ENCODE peak calls at places on chromosome 2, in four cellular contexts. A, B, H and N are unnamed samples.
A peak's percentile ranks its signal among the peaks of the same experiment; 100 is the strongest.

GRCh38 chr2:98334439-98335078 is 11.7 kb upstream of the CNGA3 start:
- DNase-seq in A (no peak), B (no peak), H (no peak), N (peak; percentile 10)

GRCh38 chr2:44939074-44940052 is 2.1 kb upstream of the SIX3 start:
- DNase-seq in A (no peak), B (no peak), H (no peak), N (no peak)

GRCh38 chr2:231991664-231992063 is 30.2 kb downstream of the DIS3L2 start:
- DNase-seq in A (no peak), B (no peak), H (no peak), N (no peak)

GRCh38 chr2:122451040-122451439 is 695.6 kb downstream of the TSN start:
- DNase-seq in A (no peak), B (no peak), H (no peak), N (peak; percentile 30)

GRCh38 chr2:95314964-95315611 is 17.9 kb downstream of the KCNIP3 start:
- DNase-seq in A (no peak), B (no peak), H (peak; percentile 67), N (peak; percentile 45)

GRCh38 chr2:38578832-38579231 is 23.9 kb downstream of the HNRNPLL start:
- DNase-seq in A (no peak), B (no peak), H (no peak), N (no peak)

GRCh38 chr2:68719912-68720311 is 14.7 kb upstream of the ARHGAP25 start:
- DNase-seq in A (no peak), B (no peak), H (no peak), N (no peak)

GRCh38 chr2:85744055-85744454 is 9.7 kb upstream of the ATOH8 start:
- DNase-seq in A (no peak), B (no peak), H (no peak), N (no peak)

GRCh38 chr2:49005261-49005660 is 149.1 kb downstream of the FSHR start:
- DNase-seq in A (no peak), B (no peak), H (no peak), N (no peak)

GRCh38 chr2:112827786-112828185 is 8.8 kb downstream of the IL1B start:
- DNase-seq in A (no peak), B (no peak), H (no peak), N (no peak)

GRCh38 chr2:237618449-237618848 is 8.9 kb upstream of the LRRFIP1 start:
- DNase-seq in A (no peak), B (no peak), H (no peak), N (no peak)

GRCh38 chr2:44789971-44790721 is 151.4 kb upstream of the SIX3 start:
- DNase-seq in A (no peak), B (no peak), H (no peak), N (no peak)

GRCh38 chr2:136764397-136765255 is 719 bp upstream of the THSD7B start:
- DNase-seq in A (no peak), B (no peak), H (peak; percentile 16), N (no peak)

GRCh38 chr2:217510790-217511291 is 492.0 kb downstream of the TNS1 start:
- DNase-seq in A (peak; percentile 61), B (peak; percentile 85), H (peak; percentile 60), N (peak; percentile 69)

GRCh38 chr2:12430036-12430795 is 286.5 kb upstream of the TRIB2 start:
- DNase-seq in A (no peak), B (no peak), H (no peak), N (no peak)

GRCh38 chr2:20542761-20543578 is 96.1 kb downstream of the RHOB start:
- DNase-seq in A (no peak), B (no peak), H (no peak), N (no peak)

GRCh38 chr2:241390301-241391206 is 34.5 kb downstream of the FARP2 start:
- DNase-seq in A (no peak), B (no peak), H (no peak), N (no peak)

GRCh38 chr2:209277444-209277843 is 146.4 kb upstream of the MAP2 start:
- DNase-seq in A (no peak), B (no peak), H (no peak), N (no peak)

GRCh38 chr2:62321370-62321769 is 125.5 kb downstream of the B3GNT2 start:
- DNase-seq in A (no peak), B (no peak), H (no peak), N (no peak)

GRCh38 chr2:167504695-167505094 is 616.4 kb downstream of the XIRP2 start:
- DNase-seq in A (no peak), B (no peak), H (no peak), N (no peak)

GRCh38 chr2:240713928-240714746 is 22.5 kb downstream of the AQP12A start:
- DNase-seq in A (peak; percentile 27), B (no peak), H (peak; percentile 49), N (no peak)

GRCh38 chr2:235747868-235748144 is 254.0 kb downstream of the AGAP1 start:
- DNase-seq in A (no peak), B (no peak), H (peak; percentile 35), N (no peak)

GRCh38 chr2:26752636-26753035 is 11.4 kb upstream of the SLC35F6 start:
- DNase-seq in A (no peak), B (no peak), H (no peak), N (no peak)

GRCh38 chr2:20624884-20625485 is 25.9 kb downstream of the HS1BP3 start:
- DNase-seq in A (peak; percentile 34), B (peak; percentile 61), H (peak; percentile 9), N (no peak)

GRCh38 chr2:64114912-64115277 is 29.3 kb downstream of the PELI1 start:
- DNase-seq in A (no peak), B (no peak), H (no peak), N (no peak)

GRCh38 chr2:64115808-64116598 is 28.2 kb downstream of the PELI1 start:
- DNase-seq in A (no peak), B (no peak), H (no peak), N (no peak)

GRCh38 chr2:64112016-64112415 is 32.2 kb downstream of the PELI1 start:
- DNase-seq in A (no peak), B (no peak), H (no peak), N (no peak)

GRCh38 chr2:64111426-64111825 is 32.8 kb downstream of the PELI1 start:
- DNase-seq in A (no peak), B (no peak), H (no peak), N (no peak)

GRCh38 chr2:64114063-64114911 is 29.9 kb downstream of the PELI1 start:
- DNase-seq in A (no peak), B (no peak), H (peak; percentile 57), N (no peak)
- H3K4me3 ChIP-seq in A (no peak overlapping the region), B (no peak overlapping the region), H (no peak overlapping the region), N (no peak overlapping the region)

GRCh38 chr2:195659114-195659513 is 2.1 kb downstream of the SLC39A10 start:
- DNase-seq in A (no peak), B (no peak), H (no peak), N (no peak)

GRCh38 chr2:195658541-195658890 is 1.5 kb downstream of the SLC39A10 start:
- DNase-seq in A (no peak), B (no peak), H (peak; percentile 63), N (peak; percentile 86)

GRCh38 chr2:195657634-195658540 is 861 bp downstream of the SLC39A10 start:
- DNase-seq in A (peak; percentile 85), B (peak; percentile 88), H (peak; percentile 79), N (peak; percentile 23)

GRCh38 chr2:195656131-195656858 is 731 bp upstream of the SLC39A10 start:
- DNase-seq in A (no peak), B (no peak), H (peak; percentile 27), N (no peak)

GRCh38 chr2:195656859-195657633 is at the start of gene SLC39A10:
- DNase-seq in A (peak; percentile 99), B (peak; percentile 99), H (peak; percentile 99), N (peak; percentile 98)
- TF ChIP-seq POLR2A in A (peak; percentile 97), B (peak; percentile 89), H (peak; percentile 99), N (peak; percentile 79)

GRCh38 chr2:219207254-219207883 is 787 bp downstream of the ZFAND2B start:
- DNase-seq in A (peak; percentile 42), B (peak; percentile 66), H (peak; percentile 10), N (no peak)

GRCh38 chr2:219209818-219210571 is 3.4 kb downstream of the ZFAND2B start:
- DNase-seq in A (no peak), B (no peak), H (no peak), N (no peak)

GRCh38 chr2:219209236-219209635 is 2.7 kb downstream of the ZFAND2B start:
- DNase-seq in A (no peak), B (peak; percentile 63), H (no peak), N (no peak)

GRCh38 chr2:219206442-219207253 is at the start of gene ZFAND2B:
- DNase-seq in A (peak; percentile 97), B (peak; percentile 97), H (peak; percentile 96), N (peak; percentile 91)

GRCh38 chr2:219207884-219208740 is 1.5 kb downstream of the ZFAND2B start:
- DNase-seq in A (peak; percentile 57), B (peak; percentile 55), H (no peak), N (no peak)
- H3K4me3 ChIP-seq in A (no peak overlapping the region), B (no peak overlapping the region), H (no peak overlapping the region), N (no peak overlapping the region)

DNA sequence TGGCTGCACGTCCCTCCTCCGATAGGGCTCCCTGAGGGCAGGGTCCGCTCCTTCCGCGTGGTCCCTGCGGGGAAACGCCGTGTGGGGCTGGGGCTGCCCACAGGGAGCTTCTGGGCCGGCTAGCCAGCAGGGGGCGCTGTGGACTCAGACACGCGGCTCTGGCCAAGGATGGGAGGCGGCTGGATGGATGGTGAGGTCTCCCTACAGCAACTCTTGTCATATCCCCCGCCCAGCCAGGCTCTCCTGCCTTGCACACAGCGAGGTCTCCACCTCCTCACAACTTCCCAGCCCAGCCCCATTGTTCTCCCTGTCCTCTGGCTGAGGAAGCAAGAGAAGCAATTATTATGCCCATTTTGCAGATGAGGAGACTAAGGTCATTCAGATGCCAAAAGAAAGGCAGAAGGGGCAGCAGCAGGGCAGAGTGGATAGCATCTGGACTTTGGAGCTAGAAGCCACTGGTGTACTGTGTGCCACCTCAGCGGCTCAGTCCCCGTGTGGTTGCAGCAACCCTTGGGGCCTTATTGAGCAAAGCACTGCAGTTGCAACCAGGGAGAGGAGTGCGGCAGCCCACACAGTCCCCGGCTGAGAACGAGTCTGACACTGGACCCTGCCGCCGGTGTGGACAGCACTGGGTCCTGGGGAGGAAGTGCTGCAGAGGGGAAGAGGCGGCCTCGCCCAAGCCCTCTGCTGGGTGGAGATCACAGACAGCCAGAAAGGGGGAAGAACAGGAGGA is 99.0 kb downstream of the ZFP36L2 start:
- DNase-seq in A (peak; percentile 58), B (peak; percentile 81), H (peak; percentile 60), N (peak; percentile 52)
- TF ChIP-seq POLR2A in A (no peak), B (no peak), H (no peak), N (no peak)

GRCh38 chr2:128922154-128922553 is 603.5 kb upstream of the HS6ST1 start:
- DNase-seq in A (no peak), B (no peak), H (no peak), N (no peak)

DNA sequence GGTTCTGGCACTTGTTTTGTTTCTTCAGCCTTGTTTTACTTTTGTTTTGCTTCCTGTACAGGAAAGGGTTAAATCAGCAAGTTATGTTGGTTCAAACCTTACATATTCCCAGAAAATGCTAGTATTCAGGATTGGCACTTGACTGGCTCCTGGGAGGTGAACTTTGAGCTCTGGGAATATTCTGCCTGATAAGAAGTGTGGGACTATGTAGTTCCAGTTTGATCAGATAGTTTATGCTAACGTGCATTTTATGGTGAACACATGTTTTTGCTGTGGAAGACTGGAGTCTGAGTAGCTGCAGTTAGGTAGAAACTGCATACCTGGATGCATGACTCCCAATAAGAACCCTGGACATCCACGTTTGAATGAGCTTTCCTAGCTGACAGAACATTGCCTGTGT is 603.1 kb upstream of the HS6ST1 start:
- DNase-seq in A (no peak), B (no peak), H (no peak), N (no peak)
- H3K4me3 ChIP-seq in A (no peak overlapping the region), B (no peak overlapping the region), H (no peak overlapping the region), N (no peak overlapping the region)